ENCODE peak calls at places on chromosomes 11 and 22, in eight cellular contexts. A is mesenchymal stem cell; F is IMR-90; K is GM23338; I is stomach; U is kidney; B is DND-41; O is CD8-positive, alpha-beta memory T cell. S is an unnamed sample.

GRCh38 chr22:19918332-19919106 is 23.1 kb upstream of the COMT start:
- DNase-seq in A (no peak), F (no peak), K (no peak), I (no peak), U (no peak), B (no peak), O (no peak), S (no peak)

GRCh38 chr22:25153961-25154685 is 45.5 kb upstream of the CRYBB3 start:
- DNase-seq in A (peak; percentile 80), F (no peak), K (peak; percentile 54), I (peak; percentile 89), U (no peak), B (no peak), O (no peak), S (no peak)

GRCh38 chr11:102421262-102421661 is 31.3 kb downstream of the TMEM123 start:
- DNase-seq in A (no peak), F (no peak), K (no peak), I (no peak), U (no peak), B (peak; percentile 51), O (no peak), S (peak; percentile 52)

GRCh38 chr11:75194147-75194546 is 43.2 kb downstream of the SLCO2B1 start:
- DNase-seq in A (no peak), F (no peak), K (no peak), I (no peak), U (no peak), B (no peak), O (no peak), S (no peak)

GRCh38 chr22:19223617-19224016 is 45.1 kb upstream of the SLC25A1 start:
- DNase-seq in A (no peak), F (no peak), K (no peak), I (no peak), U (no peak), B (no peak), O (no peak), S (no peak)

GRCh38 chr11:118437736-118438125 is 1.4 kb downstream of the KMT2A start:
- DNase-seq in A (peak; percentile 66), F (peak; percentile 13), K (peak; percentile 67), I (no peak), U (no peak), B (peak; percentile 70), O (peak; percentile 2), S (peak; percentile 5)

GRCh38 chr22:17866621-17867020 is 92.4 kb upstream of the BID start:
- DNase-seq in A (no peak), F (no peak), K (no peak), I (no peak), U (no peak), B (no peak), O (no peak), S (no peak)

GRCh38 chr11:69144316-69144715 is 11.4 kb upstream of the SMIM38 start:
- DNase-seq in A (no peak), F (peak; percentile 19), K (no peak), I (no peak), U (no peak), B (no peak), O (no peak), S (no peak)

GRCh38 chr11:116790167-116791001 is 1.3 kb downstream of the APOA5 start:
- DNase-seq in A (no peak), F (no peak), K (no peak), I (no peak), U (peak; percentile 79), B (no peak), O (no peak), S (no peak)

GRCh38 chr11:2307733-2308331 is 6.0 kb downstream of the TSPAN32 start:
- DNase-seq in A (no peak), F (no peak), K (no peak), I (no peak), U (peak; percentile 59), B (no peak), O (no peak), S (no peak)

GRCh38 chr11:68546555-68546954 is 86.0 kb downstream of the PPP6R3 start:
- DNase-seq in A (peak; percentile 52), F (peak; percentile 47), K (no peak), I (no peak), U (no peak), B (no peak), O (no peak), S (no peak)

GRCh38 chr11:128279861-128280260 is 307.5 kb downstream of the ETS1 start:
- DNase-seq in A (peak; percentile 75), F (peak; percentile 35), K (no peak), I (no peak), U (no peak), B (no peak), O (no peak), S (no peak)

GRCh38 chr22:20401376-20402020 is 7.5 kb downstream of the ZNF74 start:
- DNase-seq in A (no peak), F (no peak), K (no peak), I (no peak), U (no peak), B (no peak), O (no peak), S (no peak)

GRCh38 chr11:114036156-114036811 is 23.2 kb upstream of the ZBTB16 start:
- DNase-seq in A (peak; percentile 77), F (peak; percentile 18), K (peak; percentile 94), I (peak; percentile 92), U (peak; percentile 93), B (no peak), O (peak; percentile 41), S (peak; percentile 56)

GRCh38 chr11:8610532-8611116 is 16.6 kb upstream of the STK33 start:
- DNase-seq in A (no peak), F (no peak), K (peak; percentile 49), I (no peak), U (no peak), B (peak; percentile 46), O (no peak), S (peak; percentile 34)

GRCh38 chr11:96342971-96343711 is at the start of gene MAML2:
- DNase-seq in A (peak; percentile 96), F (peak; percentile 94), K (peak; percentile 98), I (peak; percentile 94), U (peak; percentile 97), B (peak; percentile 93), O (peak; percentile 85), S (peak; percentile 85)

GRCh38 chr11:2988361-2988762 is 3.8 kb downstream of the NAP1L4 start:
- DNase-seq in A (no peak), F (no peak), K (no peak), I (no peak), U (no peak), B (no peak), O (no peak), S (peak; percentile 46)

GRCh38 chr22:43883012-43883661 is 8.7 kb downstream of the PNPLA5 start:
- DNase-seq in A (peak; percentile 63), F (peak; percentile 81), K (peak; percentile 96), I (peak; percentile 37), U (peak; percentile 53), B (peak; percentile 46), O (peak; percentile 19), S (peak; percentile 27)

GRCh38 chr11:28518825-28519224 is 410.6 kb downstream of the METTL15 start:
- DNase-seq in A (no peak), F (no peak), K (no peak), I (no peak), U (no peak), B (no peak), O (no peak), S (no peak)

GRCh38 chr11:61092908-61093763 is 9.2 kb upstream of the CD5 start:
- DNase-seq in A (no peak), F (no peak), K (no peak), I (no peak), U (no peak), B (no peak), O (no peak), S (no peak)

GRCh38 chr11:96655474-96655873 is 265.7 kb downstream of the JRKL start:
- DNase-seq in A (no peak), F (no peak), K (no peak), I (no peak), U (no peak), B (no peak), O (no peak), S (no peak)

GRCh38 chr11:124811423-124812125 is 11.4 kb upstream of the MSANTD2 start:
- DNase-seq in A (no peak), F (no peak), K (no peak), I (no peak), U (no peak), B (no peak), O (no peak), S (no peak)

GRCh38 chr22:44326549-44326881 is 13.8 kb upstream of the SHISAL1 start:
- DNase-seq in A (no peak), F (no peak), K (no peak), I (no peak), U (no peak), B (no peak), O (no peak), S (no peak)

GRCh38 chr11:16799890-16800289 is 61.4 kb downstream of the C11orf58 start:
- DNase-seq in A (no peak), F (no peak), K (no peak), I (no peak), U (no peak), B (no peak), O (no peak), S (no peak)

GRCh38 chr22:48672387-48672786 is 1155.3 kb downstream of the BRD1 start:
- DNase-seq in A (no peak), F (no peak), K (no peak), I (no peak), U (no peak), B (no peak), O (no peak), S (no peak)
- H3K4me1 ChIP-seq in A (no peaks in the 10 kb centered on the region), F (no peaks in the 10 kb centered on the region), K (no peaks in the 10 kb centered on the region), I (no peaks in the 10 kb centered on the region), U (no peaks in the 10 kb centered on the region), B (no peaks in the 10 kb centered on the region), O (no peaks in the 10 kb centered on the region), S (no peaks in the 10 kb centered on the region)

GRCh38 chr11:112216591-112217105 is 9.6 kb upstream of the PTS start:
- DNase-seq in A (peak; percentile 53), F (peak; percentile 83), K (no peak), I (no peak), U (no peak), B (no peak), O (no peak), S (no peak)
- H3K4me1 ChIP-seq in A (no peaks in the 10 kb centered on the region), F (peaks cover 18% of the 10 kb centered on the region), K (no peaks in the 10 kb centered on the region), I (peaks cover 18% of the 10 kb centered on the region), U (peaks cover 2% of the 10 kb centered on the region), B (peaks cover 6% of the 10 kb centered on the region), O (no peaks in the 10 kb centered on the region), S (no peaks in the 10 kb centered on the region)

GRCh38 chr22:23256138-23256932 is 76.0 kb downstream of the BCR start:
- DNase-seq in A (no peak), F (no peak), K (no peak), I (no peak), U (no peak), B (no peak), O (no peak), S (no peak)
- H3K4me1 ChIP-seq in A (peaks cover 7% of the 10 kb centered on the region), F (peaks cover 5% of the 10 kb centered on the region), K (peaks cover 16% of the 10 kb centered on the region), I (peaks cover 40% of the 10 kb centered on the region), U (peaks cover 33% of the 10 kb centered on the region), B (no peaks in the 10 kb centered on the region), O (peaks cover 8% of the 10 kb centered on the region), S (no peaks in the 10 kb centered on the region)

GRCh38 chr11:12091957-12092558 is 18.3 kb upstream of the MICAL2 start:
- DNase-seq in A (no peak), F (no peak), K (no peak), I (no peak), U (no peak), B (no peak), O (no peak), S (no peak)
- H3K4me1 ChIP-seq in A (peaks cover 25% of the 10 kb centered on the region), F (peaks cover 21% of the 10 kb centered on the region), K (peaks cover 13% of the 10 kb centered on the region), I (peaks cover 69% of the 10 kb centered on the region), U (peaks cover 5% of the 10 kb centered on the region), B (peaks cover 25% of the 10 kb centered on the region), O (peaks cover 47% of the 10 kb centered on the region), S (peaks cover 15% of the 10 kb centered on the region)